ENCODE peak calls at places on chromosomes 4 and X, in five cellular contexts. L is colonic mucosa, U is WTC11, P is AG09309, H is suprapubic skin. I is an unnamed sample.

GRCh38 chr4:166165829-166166420 is 292.9 kb downstream of the TLL1 start:
- DNase-seq in U (no peak), H (no peak), L (peak), P (peak), I (peak)

GRCh38 chrX:132809581-132809980 is 148.8 kb downstream of the HS6ST2 start:
- DNase-seq in U (no peak), L (no peak), H (no peak), P (no peak), I (no peak)

GRCh38 chr4:89117115-89117514 is 5.8 kb downstream of the TIGD2 start:
- DNase-seq in P (no peak), U (no peak), L (no peak), H (no peak), I (no peak)

GRCh38 chrX:63250253-63250868 is 100.8 kb downstream of the SPIN4 start:
- DNase-seq in H (no peak), P (peak), U (peak), L (peak), I (peak)

GRCh38 chr4:136036744-136037143 is 1495.5 kb downstream of the PCDH18 start:
- DNase-seq in P (no peak), H (no peak), L (no peak), U (no peak), I (no peak)

GRCh38 chrX:112705726-112706125 is 26.0 kb upstream of the LHFPL1 start:
- DNase-seq in H (no peak), L (no peak), U (no peak), P (no peak), I (no peak)

GRCh38 chr4:74217365-74217764 is 59.4 kb downstream of the MTHFD2L start:
- DNase-seq in L (no peak), U (no peak), P (no peak), H (no peak), I (no peak)

GRCh38 chrX:137031517-137032377 is 2.0 kb downstream of the GPR101 start:
- DNase-seq in U (peak), P (no peak), L (no peak), H (no peak), I (peak)

GRCh38 chr4:37865450-37865849 is 25.4 kb upstream of the TBC1D1 start:
- DNase-seq in U (no peak), L (no peak), H (no peak), P (no peak), I (no peak)

GRCh38 chrX:10259716-10260115 is 102.9 kb downstream of the CLCN4 start:
- DNase-seq in L (no peak), P (peak), U (no peak), H (no peak), I (no peak)

DNA sequence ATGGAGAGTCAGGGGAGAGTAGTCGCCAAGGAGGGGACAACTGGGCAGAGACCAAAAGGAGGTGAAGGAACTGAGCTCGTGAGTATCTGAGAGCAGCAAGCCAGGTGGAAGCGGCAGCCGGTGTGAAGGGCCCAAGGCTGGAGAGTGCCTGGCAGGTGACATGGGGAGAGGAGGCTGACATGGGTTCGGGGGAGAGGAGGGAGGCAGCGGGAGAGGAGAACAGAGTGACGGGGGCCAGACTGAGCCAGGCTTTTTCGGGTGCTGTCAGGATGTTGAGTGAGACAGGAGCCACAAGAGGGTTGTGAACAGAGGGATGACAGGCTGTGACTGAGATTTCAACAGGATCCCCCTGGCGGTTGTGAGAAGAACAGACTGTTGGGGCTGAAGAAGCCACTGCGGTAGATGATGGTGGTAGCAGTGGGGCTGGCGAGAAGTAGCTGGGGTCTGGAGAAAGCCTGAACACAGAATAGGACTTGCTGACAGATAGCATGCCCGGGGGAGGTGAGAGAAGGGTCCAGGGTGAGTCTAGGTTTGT is 5.7 kb downstream of the ELK1 start:
- DNase-seq in L (no peak), H (no peak), P (no peak), U (peak), I (no peak)
- TF ChIP-seq CTCF in L (peak), H (no peak), P (peak), U (peak), I (no peak)

DNA sequence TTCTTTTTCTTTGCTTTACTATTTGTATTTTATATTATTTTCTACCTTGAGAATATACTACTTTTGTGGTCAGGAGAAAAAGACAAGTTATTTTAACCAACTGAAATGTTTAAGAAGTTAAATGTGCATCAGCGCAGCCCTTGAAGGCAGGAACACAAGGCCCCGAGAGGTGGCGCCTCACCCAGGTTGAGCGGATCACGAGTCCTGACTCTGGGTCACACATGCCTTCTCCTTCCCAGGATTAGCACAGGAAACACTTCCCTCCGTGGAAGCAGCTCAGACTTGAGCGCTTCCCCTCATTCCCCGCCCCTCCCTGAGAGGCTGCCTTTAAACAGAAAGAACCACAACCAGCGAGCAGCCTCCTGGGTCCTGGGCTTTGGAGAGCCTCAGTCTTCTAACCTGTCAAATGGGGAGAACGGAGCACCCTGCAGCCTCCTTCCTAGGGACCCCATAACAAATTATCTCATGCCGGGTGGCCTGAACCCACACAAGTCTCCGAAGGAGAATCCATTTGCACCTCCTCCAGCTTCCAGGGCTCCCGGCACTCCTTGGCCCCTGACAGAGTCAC is 217.6 kb downstream of the AFAP1 start:
- DNase-seq in H (no peak), P (no peak), U (no peak), L (no peak), I (no peak)
- TF ChIP-seq CTCF in H (no peak), P (no peak), U (no peak), L (no peak), I (no peak)

GRCh38 chr4:6987566-6987920 is 55.6 kb upstream of the TADA2B start:
- DNase-seq in L (no peak), U (no peak), H (no peak), P (no peak), I (no peak)

GRCh38 chr4:6986067-6986780 is 56.9 kb upstream of the TADA2B start:
- DNase-seq in U (no peak), L (peak), H (no peak), P (no peak), I (no peak)

GRCh38 chr4:6984611-6985115 is 58.5 kb upstream of the TADA2B start:
- DNase-seq in L (no peak), P (no peak), H (no peak), U (no peak), I (no peak)

GRCh38 chr4:6988016-6988715 is 55.0 kb upstream of the TADA2B start:
- DNase-seq in P (no peak), L (no peak), H (no peak), U (no peak), I (no peak)

DNA sequence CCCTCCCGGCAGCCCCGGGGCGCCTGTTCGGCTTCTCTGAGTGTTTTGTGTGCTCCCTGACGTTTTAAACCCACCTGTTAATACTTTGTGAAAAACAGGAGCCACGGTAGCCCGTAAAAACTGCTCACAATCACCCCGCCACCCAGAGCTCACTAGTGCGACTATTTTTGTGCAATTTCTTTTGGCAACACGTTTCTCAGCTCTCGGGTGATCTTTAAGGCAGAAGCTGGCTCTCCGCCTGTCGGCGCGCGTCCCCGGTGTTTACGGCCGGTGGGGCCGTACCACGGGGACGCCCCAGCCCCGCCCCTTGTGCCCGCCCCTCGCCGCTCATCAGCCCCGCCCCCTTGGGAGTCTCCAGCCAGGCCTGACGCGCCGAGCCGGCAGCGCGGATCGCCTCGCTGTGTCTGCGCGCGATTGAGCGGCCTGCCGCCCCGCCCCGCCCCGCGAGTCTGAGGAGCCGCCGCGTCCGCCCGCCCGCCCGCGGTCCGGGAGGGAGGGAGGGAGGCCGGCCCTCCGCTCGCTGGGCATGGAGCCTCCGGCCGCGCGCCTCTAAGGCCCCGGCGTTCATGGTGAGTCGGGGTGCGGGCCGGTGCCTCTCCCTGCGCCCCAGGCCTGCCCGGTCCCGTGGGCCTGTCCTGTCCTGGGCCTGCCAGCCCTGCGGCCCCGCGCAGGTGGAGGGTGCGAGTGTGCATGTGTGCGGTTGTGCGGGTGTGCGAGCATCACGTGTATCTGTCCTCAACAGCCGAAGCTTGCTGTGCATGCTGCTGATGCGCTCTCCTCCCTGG is 56.2 kb upstream of the TADA2B start:
- DNase-seq in U (peak), L (peak), H (peak), P (peak), I (peak)
- TF ChIP-seq CTCF in U (no peak), L (no peak), H (no peak), P (no peak), I (peak)

GRCh38 chrX:68490644-68491043 is 8.2 kb upstream of the YIPF6 start:
- DNase-seq in P (no peak), H (no peak), U (no peak), L (no peak), I (no peak)

GRCh38 chrX:68492583-68492982 is 6.3 kb upstream of the YIPF6 start:
- DNase-seq in H (no peak), U (no peak), L (no peak), P (no peak), I (no peak)

GRCh38 chrX:68487254-68487653 is 11.6 kb upstream of the YIPF6 start:
- DNase-seq in H (no peak), L (no peak), P (no peak), U (no peak), I (no peak)

GRCh38 chrX:68487924-68488323 is 10.9 kb upstream of the YIPF6 start:
- DNase-seq in L (no peak), U (no peak), H (no peak), P (no peak), I (no peak)

GRCh38 chrX:68488657-68489056 is 10.2 kb upstream of the YIPF6 start:
- DNase-seq in H (no peak), U (no peak), P (no peak), L (peak), I (no peak)
- TF ChIP-seq CTCF in H (no peak), U (no peak), P (no peak), L (no peak), I (no peak)

DNA sequence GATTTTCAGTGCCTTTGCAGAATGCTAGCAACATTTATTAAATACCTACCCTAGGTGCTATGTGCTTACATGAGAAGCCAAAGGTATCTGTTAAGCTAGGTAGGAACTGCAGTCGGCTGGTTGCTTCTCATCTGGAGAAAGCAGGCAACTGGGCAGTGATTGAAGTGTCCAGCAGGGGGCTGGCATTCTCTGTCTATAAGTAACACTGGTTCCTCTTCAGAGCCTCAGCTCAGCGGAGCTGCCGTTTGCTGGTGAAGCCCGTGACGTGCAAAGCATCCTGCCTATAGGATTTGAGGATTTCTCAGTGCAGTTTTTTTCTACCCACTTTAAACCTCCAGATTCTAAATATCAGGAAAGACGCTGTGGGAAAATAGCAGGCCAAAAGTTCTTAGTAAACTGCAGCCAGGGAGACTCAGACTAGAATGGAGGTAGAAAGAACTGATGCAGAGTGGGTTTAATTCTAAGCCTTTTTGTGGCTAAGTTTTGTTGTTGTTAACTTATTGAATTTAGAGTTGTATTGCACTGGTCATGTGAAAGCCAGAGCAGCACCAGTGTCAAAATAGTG is at the start of gene GRPR:
- DNase-seq in H (peak), L (peak), U (peak), P (peak), I (peak)
- TF ChIP-seq CTCF in H (peak), L (peak), U (peak), P (peak), I (peak)

DNA sequence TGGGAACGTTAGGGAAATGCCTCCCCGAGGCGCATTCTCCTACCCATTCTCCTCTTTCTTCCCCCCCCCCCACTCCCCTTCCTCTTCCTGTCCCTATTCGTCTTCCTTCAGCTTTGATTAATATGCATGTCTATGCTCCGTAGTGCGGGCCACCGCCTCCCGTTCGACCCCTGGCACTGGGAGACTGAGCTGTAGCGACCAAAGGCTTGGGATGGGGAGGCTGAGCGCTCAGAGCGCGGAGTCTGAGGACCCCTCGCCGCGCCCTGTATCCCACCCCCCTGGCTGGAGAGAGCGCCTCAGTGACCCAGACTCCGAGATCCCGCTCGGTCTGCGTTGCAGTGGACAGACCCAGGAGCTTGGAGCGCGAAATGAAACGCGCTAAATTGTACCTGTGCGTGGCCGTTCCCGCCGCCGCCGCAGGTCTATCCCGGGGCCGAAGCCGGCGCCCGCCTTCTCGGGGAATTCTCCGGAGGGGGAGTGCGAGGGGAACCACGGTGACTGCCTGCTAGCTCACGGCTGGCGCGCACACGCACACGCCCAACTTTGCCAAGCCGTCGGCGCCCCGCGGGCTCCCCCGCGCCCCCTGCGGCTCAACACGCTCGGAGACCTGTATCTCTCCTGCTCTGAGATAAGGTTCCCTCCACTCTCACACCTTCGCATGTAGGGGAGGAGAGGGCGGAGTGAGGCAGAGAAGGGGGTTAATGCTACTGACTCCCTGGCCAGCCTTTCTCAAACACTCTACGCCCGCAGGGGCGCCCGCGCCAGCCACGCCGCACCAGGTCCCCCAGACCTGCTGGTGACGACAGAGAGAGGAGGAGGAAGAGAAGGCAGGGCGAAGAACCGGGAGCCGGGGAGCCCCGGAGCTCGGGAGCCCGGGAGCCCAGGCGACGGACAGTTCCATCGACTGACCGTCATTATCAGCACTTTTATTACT is 1.5 kb upstream of the PTCHD1 start:
- DNase-seq in H (no peak), P (no peak), U (peak), L (no peak), I (peak)
- TF ChIP-seq CTCF in H (no peak), P (no peak), U (no peak), L (no peak), I (no peak)

I was measured in GM13976.